ENCODE peak calls at places on chromosomes 7 and 10, in five cellular contexts. N is epithelial cell of esophagus; R is AG04449; I is stimulated activated CD8-positive, alpha-beta memory T cell treated with anti-CD3 and anti-CD28 coated beads, Interleukin-7, amount 100 ng/mL, for 1 hour; B is GM23248. V is an unnamed sample.

GRCh38 chr7:88254721-88255120 is 34.9 kb upstream of the SRI start:
- DNase-seq in N (peak; percentile 98), R (no peak), I (no peak), B (peak; percentile 7), V (no peak)

GRCh38 chr10:132810141-132810806 is 24.3 kb upstream of the NKX6-2 start:
- DNase-seq in R (no peak), I (no peak), N (no peak), B (no peak), V (no peak)

GRCh38 chr7:50206521-50207250 is 97.8 kb upstream of the IKZF1 start:
- DNase-seq in I (peak; percentile 47), R (no peak), N (peak; percentile 5), B (peak; percentile 8), V (no peak)

GRCh38 chr7:35254496-35255416 is 856 bp upstream of the TBX20 start:
- DNase-seq in N (no peak), R (no peak), B (no peak), I (no peak), V (no peak)

GRCh38 chr10:59873924-59874323 is 32.4 kb downstream of the CCDC6 start:
- DNase-seq in N (no peak), B (no peak), R (no peak), I (no peak), V (no peak)

GRCh38 chr7:66946545-66946944 is 25.5 kb downstream of the TMEM248 start:
- DNase-seq in R (no peak), I (no peak), N (no peak), B (no peak), V (no peak)

GRCh38 chr10:71985542-71986250 is 21.5 kb downstream of the CHST3 start:
- DNase-seq in N (no peak), R (no peak), B (peak; percentile 63), I (no peak), V (no peak)

GRCh38 chr7:51255536-51256243 is 60.9 kb downstream of the COBL start:
- DNase-seq in I (no peak), B (peak; percentile 3), N (peak; percentile 19), R (no peak), V (no peak)

GRCh38 chr10:84343831-84344230 is 15.4 kb downstream of the CCSER2 start:
- DNase-seq in I (no peak), R (no peak), B (no peak), N (no peak), V (no peak)

GRCh38 chr10:110407301-110408170 is 90.2 kb upstream of the DUSP5 start:
- DNase-seq in R (no peak), B (peak; percentile 49), N (peak; percentile 49), I (no peak), V (no peak)

GRCh38 chr7:111029574-111030357 is 61.2 kb upstream of the LRRN3 start:
- DNase-seq in B (peak; percentile 55), I (no peak), R (no peak), N (peak; percentile 21), V (no peak)

GRCh38 chr10:34247560-34247959 is 567.5 kb downstream of the PARD3 start:
- DNase-seq in N (no peak), R (no peak), B (no peak), I (no peak), V (no peak)

GRCh38 chr7:75662579-75663301 is 76.0 kb downstream of the HIP1 start:
- DNase-seq in N (no peak), B (no peak), R (no peak), I (no peak), V (no peak)

GRCh38 chr10:28219241-28219640 is 83.6 kb downstream of the MPP7 start:
- DNase-seq in I (no peak), B (peak; percentile 3), R (peak; percentile 69), N (no peak), V (no peak)

GRCh38 chr10:70851597-70852475 is 36.1 kb downstream of the SGPL1 start:
- DNase-seq in B (no peak), I (no peak), R (no peak), N (no peak), V (no peak)

GRCh38 chr10:62728479-62728878 is 76.0 kb upstream of the ADO start:
- DNase-seq in R (no peak), N (no peak), B (peak; percentile 37), I (no peak), V (no peak)

GRCh38 chr10:98684019-98684899 is 237.5 kb upstream of the HPS1 start:
- DNase-seq in I (no peak), B (no peak), N (no peak), R (no peak), V (no peak)

GRCh38 chr7:142053988-142054387 is 57.5 kb upstream of the MGAM2 start:
- DNase-seq in B (peak; percentile 72), N (no peak), I (no peak), R (peak; percentile 7), V (no peak)

GRCh38 chr7:5423844-5424688 is 432 bp upstream of the TNRC18 start:
- DNase-seq in N (peak; percentile 99), B (peak; percentile 100), I (no peak), R (peak; percentile 92), V (peak; percentile 93)

GRCh38 chr7:130180571-130180971 is 24.6 kb downstream of the TMEM209 start:
- DNase-seq in I (no peak), R (no peak), B (peak; percentile 71), N (peak; percentile 86), V (no peak)

GRCh38 chr10:1400129-1400865 is 337.0 kb downstream of the ADARB2 start:
- DNase-seq in R (no peak), B (no peak), I (no peak), N (peak; percentile 4), V (no peak)